ENCODE peak calls at places on chromosome 6, in seven cellular contexts. One of them, this sample, is unnamed.

GRCh38 chr6:81901589-81901988 is 149.1 kb upstream of the TENT5A start:
- DNase-seq in SK-N-SH: no peak
- DNase-seq in heart right ventricle: peak
- DNase-seq in GM23248: peak
- DNase-seq in ascending aorta: no peak
- DNase-seq in CD8-positive, alpha-beta memory T cell: no peak
- DNase-seq in neural progenitor cell: no peak
- DNase-seq in this sample: no peak

GRCh38 chr6:142374090-142374783 is 72.4 kb downstream of the ADGRG6 start:
- DNase-seq in heart right ventricle: no peak
- DNase-seq in ascending aorta: no peak
- DNase-seq in CD8-positive, alpha-beta memory T cell: no peak
- DNase-seq in SK-N-SH: no peak
- DNase-seq in neural progenitor cell: peak
- DNase-seq in GM23248: no peak
- DNase-seq in this sample: no peak

GRCh38 chr6:118843685-118844390 is 50.1 kb upstream of the ASF1A start:
- DNase-seq in heart right ventricle: no peak
- DNase-seq in GM23248: peak
- DNase-seq in SK-N-SH: no peak
- DNase-seq in neural progenitor cell: no peak
- DNase-seq in CD8-positive, alpha-beta memory T cell: no peak
- DNase-seq in ascending aorta: no peak
- DNase-seq in this sample: no peak

GRCh38 chr6:101935732-101936131 is 542.2 kb downstream of the GRIK2 start:
- DNase-seq in ascending aorta: no peak
- DNase-seq in SK-N-SH: no peak
- DNase-seq in GM23248: no peak
- DNase-seq in heart right ventricle: no peak
- DNase-seq in neural progenitor cell: no peak
- DNase-seq in CD8-positive, alpha-beta memory T cell: no peak
- DNase-seq in this sample: no peak

GRCh38 chr6:134065706-134066105 is 13.3 kb upstream of the SLC2A12 start:
- DNase-seq in ascending aorta: no peak
- DNase-seq in GM23248: peak
- DNase-seq in SK-N-SH: peak
- DNase-seq in neural progenitor cell: peak
- DNase-seq in heart right ventricle: no peak
- DNase-seq in CD8-positive, alpha-beta memory T cell: no peak
- DNase-seq in this sample: no peak

GRCh38 chr6:110352603-110353303 is 5.4 kb downstream of the METTL24 start:
- DNase-seq in GM23248: no peak
- DNase-seq in CD8-positive, alpha-beta memory T cell: no peak
- DNase-seq in heart right ventricle: no peak
- DNase-seq in neural progenitor cell: peak
- DNase-seq in SK-N-SH: no peak
- DNase-seq in ascending aorta: no peak
- DNase-seq in this sample: no peak

GRCh38 chr6:30357678-30358339 is 12.9 kb downstream of the RPP21 start:
- DNase-seq in neural progenitor cell: peak
- DNase-seq in CD8-positive, alpha-beta memory T cell: peak
- DNase-seq in ascending aorta: no peak
- DNase-seq in SK-N-SH: peak
- DNase-seq in GM23248: peak
- DNase-seq in heart right ventricle: peak
- DNase-seq in this sample: peak

GRCh38 chr6:35486005-35486925 is 10.6 kb downstream of the TEAD3 start:
- DNase-seq in SK-N-SH: peak
- DNase-seq in CD8-positive, alpha-beta memory T cell: no peak
- DNase-seq in GM23248: no peak
- DNase-seq in ascending aorta: no peak
- DNase-seq in heart right ventricle: no peak
- DNase-seq in neural progenitor cell: peak
- DNase-seq in this sample: no peak

GRCh38 chr6:107621216-107621940 is 131.5 kb downstream of the SOBP start:
- DNase-seq in SK-N-SH: no peak
- DNase-seq in neural progenitor cell: no peak
- DNase-seq in ascending aorta: no peak
- DNase-seq in GM23248: no peak
- DNase-seq in heart right ventricle: no peak
- DNase-seq in CD8-positive, alpha-beta memory T cell: no peak
- DNase-seq in this sample: no peak

GRCh38 chr6:26555505-26556262 is 17.5 kb downstream of the HMGN4 start:
- DNase-seq in GM23248: peak
- DNase-seq in SK-N-SH: no peak
- DNase-seq in neural progenitor cell: peak
- DNase-seq in CD8-positive, alpha-beta memory T cell: no peak
- DNase-seq in heart right ventricle: no peak
- DNase-seq in ascending aorta: no peak
- DNase-seq in this sample: no peak

GRCh38 chr6:170152989-170153388 is 137.9 kb downstream of the DLL1 start:
- DNase-seq in GM23248: no peak
- DNase-seq in ascending aorta: no peak
- DNase-seq in neural progenitor cell: peak
- DNase-seq in heart right ventricle: no peak
- DNase-seq in CD8-positive, alpha-beta memory T cell: no peak
- DNase-seq in SK-N-SH: no peak
- DNase-seq in this sample: no peak

GRCh38 chr6:13194852-13195251 is 133.5 kb downstream of the TBC1D7 start:
- DNase-seq in neural progenitor cell: peak
- DNase-seq in SK-N-SH: peak
- DNase-seq in ascending aorta: no peak
- DNase-seq in CD8-positive, alpha-beta memory T cell: no peak
- DNase-seq in GM23248: peak
- DNase-seq in heart right ventricle: peak
- DNase-seq in this sample: peak

GRCh38 chr6:170438402-170438753 is 114.7 kb downstream of the PSMB1 start:
- DNase-seq in SK-N-SH: peak
- DNase-seq in ascending aorta: peak
- DNase-seq in CD8-positive, alpha-beta memory T cell: peak
- DNase-seq in GM23248: peak
- DNase-seq in heart right ventricle: peak
- DNase-seq in neural progenitor cell: peak
- DNase-seq in this sample: peak

GRCh38 chr6:37473364-37474095 is 26.2 kb downstream of the CCDC167 start:
- DNase-seq in CD8-positive, alpha-beta memory T cell: no peak
- DNase-seq in ascending aorta: no peak
- DNase-seq in heart right ventricle: peak
- DNase-seq in GM23248: no peak
- DNase-seq in SK-N-SH: peak
- DNase-seq in neural progenitor cell: no peak
- DNase-seq in this sample: no peak

GRCh38 chr6:51585264-51585663 is 502.1 kb downstream of the PKHD1 start:
- DNase-seq in ascending aorta: no peak
- DNase-seq in heart right ventricle: no peak
- DNase-seq in SK-N-SH: no peak
- DNase-seq in neural progenitor cell: no peak
- DNase-seq in CD8-positive, alpha-beta memory T cell: no peak
- DNase-seq in GM23248: no peak
- DNase-seq in this sample: no peak

GRCh38 chr6:117206951-117207687 is 58.2 kb upstream of the VGLL2 start:
- DNase-seq in heart right ventricle: peak
- DNase-seq in neural progenitor cell: peak
- DNase-seq in ascending aorta: no peak
- DNase-seq in GM23248: no peak
- DNase-seq in CD8-positive, alpha-beta memory T cell: no peak
- DNase-seq in SK-N-SH: no peak
- DNase-seq in this sample: no peak

GRCh38 chr6:68049562-68049961 is 585.5 kb upstream of the ADGRB3 start:
- DNase-seq in SK-N-SH: no peak
- DNase-seq in GM23248: no peak
- DNase-seq in neural progenitor cell: no peak
- DNase-seq in ascending aorta: no peak
- DNase-seq in CD8-positive, alpha-beta memory T cell: no peak
- DNase-seq in heart right ventricle: no peak
- DNase-seq in this sample: no peak

GRCh38 chr6:71383476-71383875 is 94.9 kb downstream of the OGFRL1 start:
- DNase-seq in GM23248: peak
- DNase-seq in neural progenitor cell: no peak
- DNase-seq in ascending aorta: no peak
- DNase-seq in heart right ventricle: no peak
- DNase-seq in CD8-positive, alpha-beta memory T cell: no peak
- DNase-seq in SK-N-SH: no peak
- DNase-seq in this sample: no peak
- H3K27ac ChIP-seq in GM23248: no peak
- H3K27ac ChIP-seq in neural progenitor cell: no peak
- H3K27ac ChIP-seq in ascending aorta: no peak
- H3K27ac ChIP-seq in heart right ventricle: peak
- H3K27ac ChIP-seq in CD8-positive, alpha-beta memory T cell: no peak
- H3K27ac ChIP-seq in SK-N-SH: no peak
- H3K27ac ChIP-seq in this sample: no peak

GRCh38 chr6:45675634-45676033 is 297.9 kb upstream of the SUPT3H start:
- DNase-seq in heart right ventricle: no peak
- DNase-seq in neural progenitor cell: no peak
- DNase-seq in SK-N-SH: no peak
- DNase-seq in ascending aorta: no peak
- DNase-seq in CD8-positive, alpha-beta memory T cell: no peak
- DNase-seq in GM23248: no peak
- DNase-seq in this sample: no peak

GRCh38 chr6:45679163-45679562 is 301.4 kb upstream of the SUPT3H start:
- DNase-seq in ascending aorta: no peak
- DNase-seq in neural progenitor cell: no peak
- DNase-seq in heart right ventricle: no peak
- DNase-seq in CD8-positive, alpha-beta memory T cell: no peak
- DNase-seq in SK-N-SH: no peak
- DNase-seq in GM23248: no peak
- DNase-seq in this sample: no peak

GRCh38 chr6:45678063-45678620 is 300.4 kb upstream of the SUPT3H start:
- DNase-seq in neural progenitor cell: no peak
- DNase-seq in SK-N-SH: no peak
- DNase-seq in CD8-positive, alpha-beta memory T cell: no peak
- DNase-seq in ascending aorta: no peak
- DNase-seq in heart right ventricle: no peak
- DNase-seq in GM23248: no peak
- DNase-seq in this sample: no peak

GRCh38 chr6:45676376-45676775 is 298.6 kb upstream of the SUPT3H start:
- DNase-seq in SK-N-SH: no peak
- DNase-seq in GM23248: no peak
- DNase-seq in ascending aorta: no peak
- DNase-seq in neural progenitor cell: no peak
- DNase-seq in heart right ventricle: no peak
- DNase-seq in CD8-positive, alpha-beta memory T cell: no peak
- DNase-seq in this sample: no peak

DNA sequence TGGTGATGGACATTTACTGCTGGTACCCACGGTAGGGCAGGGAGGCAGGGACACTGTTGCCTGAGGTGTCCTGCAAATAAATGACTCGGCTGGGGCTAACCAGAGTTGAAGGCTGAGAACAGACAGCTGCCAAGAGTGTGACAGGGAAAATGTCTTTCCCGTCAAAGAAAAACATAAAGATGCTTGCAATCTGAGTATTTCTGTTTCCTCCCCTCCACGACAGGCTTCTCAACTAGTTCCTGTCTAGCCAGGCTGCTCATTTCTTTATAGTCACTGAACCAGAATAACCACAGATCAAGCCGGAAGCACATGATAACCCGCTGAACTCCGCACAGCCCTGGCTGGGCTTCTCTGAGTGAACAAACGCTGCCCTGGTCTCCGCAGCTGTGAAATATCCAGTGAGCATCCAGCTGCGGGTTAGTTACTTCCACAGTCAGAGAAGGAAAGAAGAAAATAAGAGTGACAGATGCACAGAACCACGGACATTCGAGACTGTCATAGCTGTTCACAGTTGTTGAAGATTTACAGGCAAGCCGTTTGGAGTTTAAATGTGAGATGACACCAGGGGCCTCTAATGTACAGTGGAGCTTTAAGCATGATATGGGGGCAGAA is 299.8 kb upstream of the SUPT3H start:
- DNase-seq in ascending aorta: no peak
- DNase-seq in SK-N-SH: no peak
- DNase-seq in neural progenitor cell: no peak
- DNase-seq in GM23248: no peak
- DNase-seq in heart right ventricle: peak
- DNase-seq in CD8-positive, alpha-beta memory T cell: peak
- DNase-seq in this sample: no peak
- H3K27ac ChIP-seq in ascending aorta: no peak
- H3K27ac ChIP-seq in SK-N-SH: peak
- H3K27ac ChIP-seq in neural progenitor cell: no peak
- H3K27ac ChIP-seq in GM23248: no peak
- H3K27ac ChIP-seq in heart right ventricle: no peak
- H3K27ac ChIP-seq in CD8-positive, alpha-beta memory T cell: no peak
- H3K27ac ChIP-seq in this sample: peak

DNA sequence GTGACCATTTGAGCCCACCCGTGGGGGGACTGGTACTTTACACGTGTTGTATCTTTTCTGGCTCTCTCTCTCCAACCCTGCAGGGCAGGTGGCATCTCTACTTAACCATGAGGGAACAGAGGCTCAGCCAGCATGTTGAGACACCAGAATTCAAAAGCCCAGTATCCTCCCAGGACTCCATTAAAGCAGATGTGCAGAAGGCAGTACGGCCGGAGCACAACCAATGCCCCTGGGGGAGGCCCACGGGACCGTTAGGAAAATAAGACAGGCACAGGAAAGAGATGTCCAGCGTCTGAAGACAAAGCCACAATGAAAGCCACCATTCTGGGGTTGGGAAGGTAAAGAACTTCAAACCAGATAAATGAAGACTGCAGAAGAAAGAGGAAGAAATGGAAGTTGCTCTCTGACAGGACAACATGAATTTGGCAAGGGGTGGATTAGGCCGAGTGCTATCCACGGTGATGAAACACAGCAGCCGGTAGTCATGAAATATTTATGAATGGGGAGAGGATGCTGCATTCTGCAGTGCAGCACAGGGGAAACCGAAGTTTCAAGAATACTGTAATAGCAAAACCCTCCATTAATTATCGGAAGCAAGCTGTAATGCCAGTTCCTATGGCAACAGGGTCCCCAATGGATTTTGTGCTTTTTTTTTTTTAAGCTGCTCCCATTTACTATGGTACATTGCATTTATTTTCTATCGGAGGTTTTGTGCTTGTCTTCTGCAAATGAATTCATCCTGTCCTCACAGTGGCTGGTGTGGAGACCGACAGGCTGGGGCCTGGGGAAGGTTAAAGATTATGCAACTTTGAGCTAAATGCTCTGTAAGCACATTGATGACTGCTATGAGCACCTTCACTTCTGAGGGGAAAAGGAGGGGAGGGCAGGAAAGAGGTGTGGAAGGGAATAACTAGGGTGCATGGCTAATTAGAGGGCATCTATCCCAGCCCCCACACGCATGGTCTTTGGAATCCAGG is 179.4 kb downstream of the NRN1 start:
- DNase-seq in neural progenitor cell: no peak
- DNase-seq in CD8-positive, alpha-beta memory T cell: no peak
- DNase-seq in SK-N-SH: no peak
- DNase-seq in ascending aorta: no peak
- DNase-seq in heart right ventricle: no peak
- DNase-seq in GM23248: peak
- DNase-seq in this sample: no peak
- H3K27ac ChIP-seq in neural progenitor cell: no peak
- H3K27ac ChIP-seq in CD8-positive, alpha-beta memory T cell: no peak
- H3K27ac ChIP-seq in SK-N-SH: no peak
- H3K27ac ChIP-seq in ascending aorta: no peak
- H3K27ac ChIP-seq in heart right ventricle: no peak
- H3K27ac ChIP-seq in GM23248: no peak
- H3K27ac ChIP-seq in this sample: no peak

DNA sequence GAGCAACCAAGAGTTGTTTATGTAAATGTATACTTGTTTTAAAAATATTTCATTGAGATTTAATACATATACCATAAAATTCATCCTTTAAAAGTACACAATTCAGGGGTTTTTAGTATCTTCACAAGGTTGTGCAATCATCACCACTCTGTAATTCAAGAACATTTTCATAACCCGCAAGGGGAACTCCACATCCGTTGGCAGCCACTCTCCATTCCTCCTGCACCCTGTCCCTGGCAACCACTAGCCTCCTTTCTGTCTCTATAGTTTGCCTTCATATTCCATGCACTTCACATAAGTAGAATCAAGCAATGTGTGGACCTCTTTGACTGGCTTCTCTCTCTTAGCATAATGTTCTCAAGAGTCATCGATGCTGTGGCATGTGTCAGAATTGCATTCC is 104.2 kb upstream of the PDE10A start:
- DNase-seq in ascending aorta: no peak
- DNase-seq in GM23248: no peak
- DNase-seq in neural progenitor cell: no peak
- DNase-seq in heart right ventricle: no peak
- DNase-seq in CD8-positive, alpha-beta memory T cell: no peak
- DNase-seq in SK-N-SH: no peak
- DNase-seq in this sample: no peak
- H3K27ac ChIP-seq in ascending aorta: no peak
- H3K27ac ChIP-seq in GM23248: no peak
- H3K27ac ChIP-seq in neural progenitor cell: no peak
- H3K27ac ChIP-seq in heart right ventricle: peak
- H3K27ac ChIP-seq in CD8-positive, alpha-beta memory T cell: no peak
- H3K27ac ChIP-seq in SK-N-SH: no peak
- H3K27ac ChIP-seq in this sample: no peak